ENCODE peak calls at places on chromosomes 13 and 19, in eight cellular contexts. One of them, this sample, is unnamed.

GRCh38 chr13:77565635-77566034 is 30.1 kb downstream of the SCEL start:
- DNase-seq in WERI-Rb-1: no peak
- DNase-seq in mammary epithelial cell: peak; percentile 16
- DNase-seq in mesothelial cell of epicardium: no peak
- DNase-seq in transverse colon: no peak
- DNase-seq in body of pancreas: no peak
- DNase-seq in Caco-2: peak; percentile 45
- DNase-seq in mucosa of descending colon: no peak
- DNase-seq in this sample: no peak

GRCh38 chr19:480016-480855 is 16.1 kb upstream of the MADCAM1 start:
- DNase-seq in WERI-Rb-1: peak; percentile 85
- DNase-seq in mammary epithelial cell: peak; percentile 28
- DNase-seq in mesothelial cell of epicardium: peak; percentile 68
- DNase-seq in transverse colon: peak; percentile 77
- DNase-seq in body of pancreas: peak; percentile 87
- DNase-seq in Caco-2: peak; percentile 57
- DNase-seq in mucosa of descending colon: no peak
- DNase-seq in this sample: peak; percentile 76

GRCh38 chr19:18514800-18515682 is 6.8 kb downstream of the ELL start:
- DNase-seq in WERI-Rb-1: no peak
- DNase-seq in mammary epithelial cell: no peak
- DNase-seq in mesothelial cell of epicardium: no peak
- DNase-seq in transverse colon: peak; percentile 80
- DNase-seq in body of pancreas: peak; percentile 65
- DNase-seq in Caco-2: peak; percentile 92
- DNase-seq in mucosa of descending colon: peak; percentile 74
- DNase-seq in this sample: no peak

GRCh38 chr19:40650749-40651305 is 39.6 kb downstream of the NUMBL start:
- DNase-seq in WERI-Rb-1: no peak
- DNase-seq in mammary epithelial cell: no peak
- DNase-seq in mesothelial cell of epicardium: no peak
- DNase-seq in transverse colon: no peak
- DNase-seq in body of pancreas: no peak
- DNase-seq in Caco-2: no peak
- DNase-seq in mucosa of descending colon: no peak
- DNase-seq in this sample: no peak

GRCh38 chr19:48991823-48992570 is 1.1 kb downstream of the GYS1 start:
- DNase-seq in WERI-Rb-1: peak; percentile 47
- DNase-seq in mammary epithelial cell: peak; percentile 79
- DNase-seq in mesothelial cell of epicardium: no peak
- DNase-seq in transverse colon: peak; percentile 70
- DNase-seq in body of pancreas: peak; percentile 62
- DNase-seq in Caco-2: peak; percentile 59
- DNase-seq in mucosa of descending colon: no peak
- DNase-seq in this sample: no peak

GRCh38 chr19:15454371-15454800 is 4.6 kb upstream of the WIZ start:
- DNase-seq in WERI-Rb-1: no peak
- DNase-seq in mammary epithelial cell: no peak
- DNase-seq in mesothelial cell of epicardium: no peak
- DNase-seq in transverse colon: no peak
- DNase-seq in body of pancreas: peak; percentile 63
- DNase-seq in Caco-2: no peak
- DNase-seq in mucosa of descending colon: no peak
- DNase-seq in this sample: no peak

GRCh38 chr13:20360041-20360491 is 127.9 kb upstream of the GJB6 start:
- DNase-seq in WERI-Rb-1: no peak
- DNase-seq in mammary epithelial cell: peak; percentile 51
- DNase-seq in mesothelial cell of epicardium: no peak
- DNase-seq in transverse colon: no peak
- DNase-seq in body of pancreas: peak; percentile 71
- DNase-seq in Caco-2: no peak
- DNase-seq in mucosa of descending colon: no peak
- DNase-seq in this sample: no peak

GRCh38 chr13:98548230-98548629 is 28.7 kb downstream of the STK24 start:
- DNase-seq in WERI-Rb-1: no peak
- DNase-seq in mammary epithelial cell: no peak
- DNase-seq in mesothelial cell of epicardium: no peak
- DNase-seq in transverse colon: no peak
- DNase-seq in body of pancreas: no peak
- DNase-seq in Caco-2: no peak
- DNase-seq in mucosa of descending colon: no peak
- DNase-seq in this sample: no peak

GRCh38 chr19:49200238-49200862 is 42.8 kb downstream of the TRPM4 start:
- DNase-seq in WERI-Rb-1: peak; percentile 20
- DNase-seq in mammary epithelial cell: no peak
- DNase-seq in mesothelial cell of epicardium: no peak
- DNase-seq in transverse colon: peak; percentile 61
- DNase-seq in body of pancreas: no peak
- DNase-seq in Caco-2: peak; percentile 31
- DNase-seq in mucosa of descending colon: peak; percentile 75
- DNase-seq in this sample: no peak

GRCh38 chr19:52603558-52604207 is 33.6 kb downstream of the ZNF701 start:
- DNase-seq in WERI-Rb-1: no peak
- DNase-seq in mammary epithelial cell: no peak
- DNase-seq in mesothelial cell of epicardium: no peak
- DNase-seq in transverse colon: no peak
- DNase-seq in body of pancreas: no peak
- DNase-seq in Caco-2: no peak
- DNase-seq in mucosa of descending colon: no peak
- DNase-seq in this sample: no peak

GRCh38 chr19:6925801-6926751 is 38.7 kb downstream of the ADGRE1 start:
- DNase-seq in WERI-Rb-1: no peak
- DNase-seq in mammary epithelial cell: peak; percentile 6
- DNase-seq in mesothelial cell of epicardium: no peak
- DNase-seq in transverse colon: no peak
- DNase-seq in body of pancreas: no peak
- DNase-seq in Caco-2: no peak
- DNase-seq in mucosa of descending colon: no peak
- DNase-seq in this sample: no peak
- TF ChIP-seq CTCF in WERI-Rb-1: peak; percentile 38
- TF ChIP-seq CTCF in mammary epithelial cell: no peak
- TF ChIP-seq CTCF in mesothelial cell of epicardium: no peak
- TF ChIP-seq CTCF in transverse colon: no peak
- TF ChIP-seq CTCF in body of pancreas: no peak
- TF ChIP-seq CTCF in Caco-2: no peak
- TF ChIP-seq CTCF in mucosa of descending colon: no peak
- TF ChIP-seq CTCF in this sample: no peak

GRCh38 chr13:51584731-51585191 is 499 bp downstream of the WDFY2 start:
- DNase-seq in WERI-Rb-1: peak; percentile 36
- DNase-seq in mammary epithelial cell: peak; percentile 79
- DNase-seq in mesothelial cell of epicardium: no peak
- DNase-seq in transverse colon: peak; percentile 62
- DNase-seq in body of pancreas: peak; percentile 67
- DNase-seq in Caco-2: peak; percentile 78
- DNase-seq in mucosa of descending colon: peak; percentile 80
- DNase-seq in this sample: peak; percentile 69
- TF ChIP-seq CTCF in WERI-Rb-1: no peak
- TF ChIP-seq CTCF in mammary epithelial cell: peak; percentile 43
- TF ChIP-seq CTCF in mesothelial cell of epicardium: no peak
- TF ChIP-seq CTCF in transverse colon: no peak
- TF ChIP-seq CTCF in body of pancreas: no peak
- TF ChIP-seq CTCF in Caco-2: peak; percentile 10
- TF ChIP-seq CTCF in mucosa of descending colon: no peak
- TF ChIP-seq CTCF in this sample: no peak

GRCh38 chr19:7246601-7247000 is 47.6 kb downstream of the INSR start:
- DNase-seq in WERI-Rb-1: no peak
- DNase-seq in mammary epithelial cell: no peak
- DNase-seq in mesothelial cell of epicardium: no peak
- DNase-seq in transverse colon: no peak
- DNase-seq in body of pancreas: no peak
- DNase-seq in Caco-2: no peak
- DNase-seq in mucosa of descending colon: no peak
- DNase-seq in this sample: no peak
- TF ChIP-seq CTCF in WERI-Rb-1: no peak
- TF ChIP-seq CTCF in mammary epithelial cell: no peak
- TF ChIP-seq CTCF in mesothelial cell of epicardium: no peak
- TF ChIP-seq CTCF in transverse colon: no peak
- TF ChIP-seq CTCF in body of pancreas: no peak
- TF ChIP-seq CTCF in Caco-2: no peak
- TF ChIP-seq CTCF in mucosa of descending colon: no peak
- TF ChIP-seq CTCF in this sample: no peak

GRCh38 chr13:111048387-111048786 is 66.7 kb upstream of the ARHGEF7 start:
- DNase-seq in WERI-Rb-1: no peak
- DNase-seq in mammary epithelial cell: no peak
- DNase-seq in mesothelial cell of epicardium: no peak
- DNase-seq in transverse colon: no peak
- DNase-seq in body of pancreas: no peak
- DNase-seq in Caco-2: no peak
- DNase-seq in mucosa of descending colon: no peak
- DNase-seq in this sample: no peak

GRCh38 chr13:111045170-111045569 is 69.9 kb upstream of the ARHGEF7 start:
- DNase-seq in WERI-Rb-1: no peak
- DNase-seq in mammary epithelial cell: no peak
- DNase-seq in mesothelial cell of epicardium: no peak
- DNase-seq in transverse colon: no peak
- DNase-seq in body of pancreas: no peak
- DNase-seq in Caco-2: no peak
- DNase-seq in mucosa of descending colon: no peak
- DNase-seq in this sample: no peak

GRCh38 chr13:111047326-111047725 is 67.8 kb upstream of the ARHGEF7 start:
- DNase-seq in WERI-Rb-1: no peak
- DNase-seq in mammary epithelial cell: no peak
- DNase-seq in mesothelial cell of epicardium: no peak
- DNase-seq in transverse colon: no peak
- DNase-seq in body of pancreas: no peak
- DNase-seq in Caco-2: no peak
- DNase-seq in mucosa of descending colon: no peak
- DNase-seq in this sample: no peak

GRCh38 chr13:111044087-111044830 is 70.9 kb upstream of the ARHGEF7 start:
- DNase-seq in WERI-Rb-1: no peak
- DNase-seq in mammary epithelial cell: no peak
- DNase-seq in mesothelial cell of epicardium: no peak
- DNase-seq in transverse colon: no peak
- DNase-seq in body of pancreas: no peak
- DNase-seq in Caco-2: no peak
- DNase-seq in mucosa of descending colon: no peak
- DNase-seq in this sample: no peak

GRCh38 chr13:111046590-111047141 is 68.4 kb upstream of the ARHGEF7 start:
- DNase-seq in WERI-Rb-1: no peak
- DNase-seq in mammary epithelial cell: no peak
- DNase-seq in mesothelial cell of epicardium: no peak
- DNase-seq in transverse colon: no peak
- DNase-seq in body of pancreas: no peak
- DNase-seq in Caco-2: no peak
- DNase-seq in mucosa of descending colon: no peak
- DNase-seq in this sample: no peak
- TF ChIP-seq CTCF in WERI-Rb-1: no peak
- TF ChIP-seq CTCF in mammary epithelial cell: peak; percentile 31
- TF ChIP-seq CTCF in mesothelial cell of epicardium: no peak
- TF ChIP-seq CTCF in transverse colon: no peak
- TF ChIP-seq CTCF in body of pancreas: no peak
- TF ChIP-seq CTCF in Caco-2: no peak
- TF ChIP-seq CTCF in mucosa of descending colon: no peak
- TF ChIP-seq CTCF in this sample: no peak

GRCh38 chr13:32019612-32020233 is 11.9 kb upstream of the FRY start:
- DNase-seq in WERI-Rb-1: peak; percentile 69
- DNase-seq in mammary epithelial cell: peak; percentile 30
- DNase-seq in mesothelial cell of epicardium: peak; percentile 64
- DNase-seq in transverse colon: peak; percentile 25
- DNase-seq in body of pancreas: peak; percentile 56
- DNase-seq in Caco-2: peak; percentile 75
- DNase-seq in mucosa of descending colon: no peak
- DNase-seq in this sample: peak; percentile 47
- TF ChIP-seq CTCF in WERI-Rb-1: peak; percentile 77
- TF ChIP-seq CTCF in mammary epithelial cell: peak; percentile 79
- TF ChIP-seq CTCF in mesothelial cell of epicardium: peak; percentile 60
- TF ChIP-seq CTCF in transverse colon: peak; percentile 59
- TF ChIP-seq CTCF in body of pancreas: peak; percentile 55
- TF ChIP-seq CTCF in Caco-2: peak; percentile 95
- TF ChIP-seq CTCF in mucosa of descending colon: no peak
- TF ChIP-seq CTCF in this sample: peak; percentile 69

GRCh38 chr13:113208424-113209335 is at the start of gene PCID2:
- DNase-seq in WERI-Rb-1: peak; percentile 99
- DNase-seq in mammary epithelial cell: peak; percentile 88
- DNase-seq in mesothelial cell of epicardium: peak; percentile 95
- DNase-seq in transverse colon: peak; percentile 91
- DNase-seq in body of pancreas: peak; percentile 93
- DNase-seq in Caco-2: peak; percentile 97
- DNase-seq in mucosa of descending colon: peak; percentile 94
- DNase-seq in this sample: peak; percentile 90
- TF ChIP-seq CTCF in WERI-Rb-1: peak; percentile 24
- TF ChIP-seq CTCF in mammary epithelial cell: peak; percentile 9
- TF ChIP-seq CTCF in mesothelial cell of epicardium: no peak
- TF ChIP-seq CTCF in transverse colon: no peak
- TF ChIP-seq CTCF in body of pancreas: no peak
- TF ChIP-seq CTCF in Caco-2: no peak
- TF ChIP-seq CTCF in mucosa of descending colon: no peak
- TF ChIP-seq CTCF in this sample: no peak